ENCODE peak calls at places on chromosomes 6 and 20, in eight cellular contexts. One of them, this sample, is unnamed.

GRCh38 chr6:31070711-31071197 is 41.6 kb downstream of the C6orf15 start:
- DNase-seq in HS-27A: no peak
- DNase-seq in activated T-helper 1 cell treated with anti-CD3 and anti-CD28 coated beads, Interleukin-2, amount 50 U/mL, for 16 hours: no peak
- DNase-seq in neuronal stem cell: peak; percentile 59
- DNase-seq in lung: no peak
- DNase-seq in foreskin fibroblast: peak; percentile 79
- DNase-seq in heart right ventricle: peak; percentile 36
- DNase-seq in cerebellum: no peak
- DNase-seq in this sample: no peak

GRCh38 chr20:44460795-44461141 is 14.9 kb upstream of the TTPAL start:
- DNase-seq in lung: no peak
- DNase-seq in cerebellum: peak; percentile 26
- DNase-seq in foreskin fibroblast: no peak
- DNase-seq in neuronal stem cell: no peak
- DNase-seq in heart right ventricle: no peak
- DNase-seq in HS-27A: no peak
- DNase-seq in activated T-helper 1 cell treated with anti-CD3 and anti-CD28 coated beads, Interleukin-2, amount 50 U/mL, for 16 hours: no peak
- DNase-seq in this sample: no peak

GRCh38 chr6:163627274-163628062 is 212.9 kb downstream of the QKI start:
- DNase-seq in heart right ventricle: no peak
- DNase-seq in activated T-helper 1 cell treated with anti-CD3 and anti-CD28 coated beads, Interleukin-2, amount 50 U/mL, for 16 hours: no peak
- DNase-seq in HS-27A: no peak
- DNase-seq in neuronal stem cell: no peak
- DNase-seq in lung: no peak
- DNase-seq in foreskin fibroblast: no peak
- DNase-seq in cerebellum: no peak
- DNase-seq in this sample: no peak

GRCh38 chr20:1555952-1556351 is 1.6 kb downstream of the SIRPD start:
- DNase-seq in activated T-helper 1 cell treated with anti-CD3 and anti-CD28 coated beads, Interleukin-2, amount 50 U/mL, for 16 hours: no peak
- DNase-seq in HS-27A: no peak
- DNase-seq in cerebellum: no peak
- DNase-seq in heart right ventricle: no peak
- DNase-seq in neuronal stem cell: no peak
- DNase-seq in foreskin fibroblast: no peak
- DNase-seq in lung: no peak
- DNase-seq in this sample: no peak

GRCh38 chr6:34195726-34196115 is 41.0 kb upstream of the HMGA1 start:
- DNase-seq in HS-27A: no peak
- DNase-seq in cerebellum: peak; percentile 15
- DNase-seq in foreskin fibroblast: no peak
- DNase-seq in neuronal stem cell: no peak
- DNase-seq in lung: no peak
- DNase-seq in activated T-helper 1 cell treated with anti-CD3 and anti-CD28 coated beads, Interleukin-2, amount 50 U/mL, for 16 hours: no peak
- DNase-seq in heart right ventricle: no peak
- DNase-seq in this sample: no peak

GRCh38 chr6:154218336-154218735 is 138.3 kb downstream of the IPCEF1 start:
- DNase-seq in HS-27A: no peak
- DNase-seq in foreskin fibroblast: no peak
- DNase-seq in cerebellum: no peak
- DNase-seq in neuronal stem cell: no peak
- DNase-seq in heart right ventricle: no peak
- DNase-seq in lung: no peak
- DNase-seq in activated T-helper 1 cell treated with anti-CD3 and anti-CD28 coated beads, Interleukin-2, amount 50 U/mL, for 16 hours: no peak
- DNase-seq in this sample: no peak

GRCh38 chr6:37525460-37526357 is 26.0 kb upstream of the CCDC167 start:
- DNase-seq in heart right ventricle: no peak
- DNase-seq in neuronal stem cell: no peak
- DNase-seq in activated T-helper 1 cell treated with anti-CD3 and anti-CD28 coated beads, Interleukin-2, amount 50 U/mL, for 16 hours: no peak
- DNase-seq in HS-27A: no peak
- DNase-seq in lung: no peak
- DNase-seq in cerebellum: no peak
- DNase-seq in foreskin fibroblast: no peak
- DNase-seq in this sample: no peak

GRCh38 chr20:50856475-50857041 is 61.7 kb downstream of the BCAS4 start:
- DNase-seq in lung: no peak
- DNase-seq in heart right ventricle: no peak
- DNase-seq in HS-27A: no peak
- DNase-seq in foreskin fibroblast: no peak
- DNase-seq in neuronal stem cell: no peak
- DNase-seq in activated T-helper 1 cell treated with anti-CD3 and anti-CD28 coated beads, Interleukin-2, amount 50 U/mL, for 16 hours: no peak
- DNase-seq in cerebellum: no peak
- DNase-seq in this sample: no peak

GRCh38 chr20:642398-643174 is 10.4 kb downstream of the SRXN1 start:
- DNase-seq in lung: no peak
- DNase-seq in cerebellum: no peak
- DNase-seq in foreskin fibroblast: no peak
- DNase-seq in activated T-helper 1 cell treated with anti-CD3 and anti-CD28 coated beads, Interleukin-2, amount 50 U/mL, for 16 hours: no peak
- DNase-seq in HS-27A: no peak
- DNase-seq in neuronal stem cell: no peak
- DNase-seq in heart right ventricle: peak; percentile 62
- DNase-seq in this sample: no peak

GRCh38 chr6:89385156-89385667 is 26.9 kb downstream of the RRAGD start:
- DNase-seq in lung: no peak
- DNase-seq in neuronal stem cell: no peak
- DNase-seq in HS-27A: no peak
- DNase-seq in heart right ventricle: no peak
- DNase-seq in cerebellum: peak; percentile 87
- DNase-seq in activated T-helper 1 cell treated with anti-CD3 and anti-CD28 coated beads, Interleukin-2, amount 50 U/mL, for 16 hours: no peak
- DNase-seq in foreskin fibroblast: no peak
- DNase-seq in this sample: no peak

GRCh38 chr6:7787137-7787575 is 61.3 kb downstream of the BMP6 start:
- DNase-seq in HS-27A: no peak
- DNase-seq in lung: peak; percentile 35
- DNase-seq in cerebellum: no peak
- DNase-seq in foreskin fibroblast: peak; percentile 20
- DNase-seq in activated T-helper 1 cell treated with anti-CD3 and anti-CD28 coated beads, Interleukin-2, amount 50 U/mL, for 16 hours: no peak
- DNase-seq in neuronal stem cell: no peak
- DNase-seq in heart right ventricle: peak; percentile 17
- DNase-seq in this sample: no peak

GRCh38 chr6:98949589-98949988 is 1.8 kb upstream of the FBXL4 start:
- DNase-seq in neuronal stem cell: no peak
- DNase-seq in HS-27A: no peak
- DNase-seq in activated T-helper 1 cell treated with anti-CD3 and anti-CD28 coated beads, Interleukin-2, amount 50 U/mL, for 16 hours: no peak
- DNase-seq in lung: no peak
- DNase-seq in cerebellum: no peak
- DNase-seq in foreskin fibroblast: no peak
- DNase-seq in heart right ventricle: no peak
- DNase-seq in this sample: no peak

GRCh38 chr20:52493177-52493711 is 301.7 kb upstream of the ZFP64 start:
- DNase-seq in HS-27A: no peak
- DNase-seq in activated T-helper 1 cell treated with anti-CD3 and anti-CD28 coated beads, Interleukin-2, amount 50 U/mL, for 16 hours: no peak
- DNase-seq in foreskin fibroblast: no peak
- DNase-seq in heart right ventricle: peak; percentile 23
- DNase-seq in lung: no peak
- DNase-seq in neuronal stem cell: no peak
- DNase-seq in cerebellum: no peak
- DNase-seq in this sample: no peak

GRCh38 chr20:21360686-21361085 is 36.6 kb downstream of the NKX2-4 start:
- DNase-seq in activated T-helper 1 cell treated with anti-CD3 and anti-CD28 coated beads, Interleukin-2, amount 50 U/mL, for 16 hours: no peak
- DNase-seq in foreskin fibroblast: no peak
- DNase-seq in cerebellum: no peak
- DNase-seq in heart right ventricle: no peak
- DNase-seq in neuronal stem cell: no peak
- DNase-seq in lung: no peak
- DNase-seq in HS-27A: no peak
- DNase-seq in this sample: no peak

GRCh38 chr6:2110504-2110903 is 134.9 kb downstream of the GMDS start:
- DNase-seq in heart right ventricle: no peak
- DNase-seq in HS-27A: no peak
- DNase-seq in lung: no peak
- DNase-seq in cerebellum: no peak
- DNase-seq in neuronal stem cell: no peak
- DNase-seq in foreskin fibroblast: no peak
- DNase-seq in activated T-helper 1 cell treated with anti-CD3 and anti-CD28 coated beads, Interleukin-2, amount 50 U/mL, for 16 hours: no peak
- DNase-seq in this sample: no peak

GRCh38 chr6:7559651-7560385 is 18.3 kb downstream of the DSP start:
- DNase-seq in HS-27A: no peak
- DNase-seq in heart right ventricle: no peak
- DNase-seq in activated T-helper 1 cell treated with anti-CD3 and anti-CD28 coated beads, Interleukin-2, amount 50 U/mL, for 16 hours: no peak
- DNase-seq in neuronal stem cell: no peak
- DNase-seq in foreskin fibroblast: no peak
- DNase-seq in lung: no peak
- DNase-seq in cerebellum: no peak
- DNase-seq in this sample: no peak

GRCh38 chr6:158020272-158020711 is 38.6 kb downstream of the SYNJ2 start:
- DNase-seq in activated T-helper 1 cell treated with anti-CD3 and anti-CD28 coated beads, Interleukin-2, amount 50 U/mL, for 16 hours: no peak
- DNase-seq in HS-27A: no peak
- DNase-seq in neuronal stem cell: no peak
- DNase-seq in cerebellum: no peak
- DNase-seq in lung: no peak
- DNase-seq in foreskin fibroblast: no peak
- DNase-seq in heart right ventricle: no peak
- DNase-seq in this sample: no peak

GRCh38 chr20:43229696-43230095 is 40.0 kb upstream of the PTPRT start:
- DNase-seq in neuronal stem cell: no peak
- DNase-seq in HS-27A: no peak
- DNase-seq in activated T-helper 1 cell treated with anti-CD3 and anti-CD28 coated beads, Interleukin-2, amount 50 U/mL, for 16 hours: no peak
- DNase-seq in heart right ventricle: no peak
- DNase-seq in foreskin fibroblast: no peak
- DNase-seq in lung: no peak
- DNase-seq in cerebellum: no peak
- DNase-seq in this sample: no peak

GRCh38 chr6:121442591-121442990 is 7.1 kb downstream of the GJA1 start:
- DNase-seq in activated T-helper 1 cell treated with anti-CD3 and anti-CD28 coated beads, Interleukin-2, amount 50 U/mL, for 16 hours: no peak
- DNase-seq in foreskin fibroblast: no peak
- DNase-seq in neuronal stem cell: no peak
- DNase-seq in cerebellum: no peak
- DNase-seq in lung: no peak
- DNase-seq in HS-27A: no peak
- DNase-seq in heart right ventricle: no peak
- DNase-seq in this sample: no peak

GRCh38 chr6:4662886-4663285 is 113.3 kb upstream of the CDYL start:
- DNase-seq in activated T-helper 1 cell treated with anti-CD3 and anti-CD28 coated beads, Interleukin-2, amount 50 U/mL, for 16 hours: no peak
- DNase-seq in lung: no peak
- DNase-seq in neuronal stem cell: no peak
- DNase-seq in cerebellum: no peak
- DNase-seq in foreskin fibroblast: no peak
- DNase-seq in heart right ventricle: no peak
- DNase-seq in HS-27A: no peak
- DNase-seq in this sample: no peak

GRCh38 chr6:36547646-36548400 is 544 bp upstream of the STK38 start:
- DNase-seq in activated T-helper 1 cell treated with anti-CD3 and anti-CD28 coated beads, Interleukin-2, amount 50 U/mL, for 16 hours: no peak
- DNase-seq in neuronal stem cell: no peak
- DNase-seq in lung: no peak
- DNase-seq in foreskin fibroblast: no peak
- DNase-seq in HS-27A: no peak
- DNase-seq in heart right ventricle: no peak
- DNase-seq in cerebellum: no peak
- DNase-seq in this sample: no peak

GRCh38 chr6:139891471-139891870 is 517.0 kb upstream of the CITED2 start:
- DNase-seq in heart right ventricle: no peak
- DNase-seq in HS-27A: no peak
- DNase-seq in activated T-helper 1 cell treated with anti-CD3 and anti-CD28 coated beads, Interleukin-2, amount 50 U/mL, for 16 hours: no peak
- DNase-seq in neuronal stem cell: no peak
- DNase-seq in cerebellum: no peak
- DNase-seq in lung: no peak
- DNase-seq in foreskin fibroblast: peak; percentile 70
- DNase-seq in this sample: no peak

GRCh38 chr6:161137320-161137719 is 136.5 kb downstream of the AGPAT4 start:
- DNase-seq in foreskin fibroblast: no peak
- DNase-seq in activated T-helper 1 cell treated with anti-CD3 and anti-CD28 coated beads, Interleukin-2, amount 50 U/mL, for 16 hours: no peak
- DNase-seq in cerebellum: no peak
- DNase-seq in HS-27A: no peak
- DNase-seq in lung: no peak
- DNase-seq in neuronal stem cell: no peak
- DNase-seq in heart right ventricle: no peak
- DNase-seq in this sample: no peak

GRCh38 chr20:35329435-35330139 is 37.4 kb upstream of the FAM83C start:
- DNase-seq in neuronal stem cell: peak; percentile 14
- DNase-seq in lung: no peak
- DNase-seq in heart right ventricle: no peak
- DNase-seq in HS-27A: peak; percentile 79
- DNase-seq in foreskin fibroblast: peak; percentile 41
- DNase-seq in cerebellum: no peak
- DNase-seq in activated T-helper 1 cell treated with anti-CD3 and anti-CD28 coated beads, Interleukin-2, amount 50 U/mL, for 16 hours: no peak
- DNase-seq in this sample: no peak

GRCh38 chr6:13413906-13414555 is 73.4 kb downstream of the GFOD1 start:
- DNase-seq in neuronal stem cell: no peak
- DNase-seq in foreskin fibroblast: no peak
- DNase-seq in HS-27A: no peak
- DNase-seq in cerebellum: peak; percentile 78
- DNase-seq in heart right ventricle: no peak
- DNase-seq in activated T-helper 1 cell treated with anti-CD3 and anti-CD28 coated beads, Interleukin-2, amount 50 U/mL, for 16 hours: no peak
- DNase-seq in lung: no peak
- DNase-seq in this sample: no peak

GRCh38 chr6:31900917-31901414 is 920 bp downstream of the ZBTB12 start:
- DNase-seq in lung: no peak
- DNase-seq in neuronal stem cell: no peak
- DNase-seq in cerebellum: no peak
- DNase-seq in HS-27A: no peak
- DNase-seq in activated T-helper 1 cell treated with anti-CD3 and anti-CD28 coated beads, Interleukin-2, amount 50 U/mL, for 16 hours: no peak
- DNase-seq in foreskin fibroblast: no peak
- DNase-seq in heart right ventricle: no peak
- DNase-seq in this sample: no peak

GRCh38 chr6:139765825-139766285 is 391.4 kb upstream of the CITED2 start:
- DNase-seq in neuronal stem cell: no peak
- DNase-seq in foreskin fibroblast: no peak
- DNase-seq in lung: no peak
- DNase-seq in cerebellum: no peak
- DNase-seq in activated T-helper 1 cell treated with anti-CD3 and anti-CD28 coated beads, Interleukin-2, amount 50 U/mL, for 16 hours: no peak
- DNase-seq in heart right ventricle: no peak
- DNase-seq in HS-27A: no peak
- DNase-seq in this sample: no peak

This sample was measured in omental fat pad.